ENCODE peak calls at places on chromosomes 4 and X, in six cellular contexts. N, O, S, D, U and C are unnamed samples.

GRCh38 chr4:148017801-148018200 is 285.9 kb downstream of the ARHGAP10 start:
- DNase-seq in N (no peak), S (no peak), D (no peak), O (no peak), U (peak), C (no peak)

GRCh38 chr4:153060191-153060590 is 124.1 kb downstream of the FHDC1 start:
- DNase-seq in S (no peak), N (no peak), D (no peak), O (no peak), U (no peak), C (no peak)

GRCh38 chr4:5921578-5921977 is 28.7 kb upstream of the CRMP1 start:
- DNase-seq in S (no peak), D (no peak), O (no peak), U (no peak), N (no peak), C (no peak)

GRCh38 chr4:106395582-106395981 is 27.0 kb upstream of the GIMD1 start:
- DNase-seq in O (no peak), D (no peak), N (no peak), U (no peak), S (no peak), C (no peak)

GRCh38 chrX:19702856-19703255 is 184.5 kb downstream of the SH3KBP1 start:
- DNase-seq in S (no peak), N (no peak), U (no peak), O (no peak), D (no peak), C (no peak)

GRCh38 chr4:69858683-69859082 is 1.3 kb downstream of the SULT1E1 start:
- DNase-seq in U (no peak), S (no peak), N (no peak), O (no peak), D (no peak), C (no peak)

GRCh38 chrX:102995316-102995715 is 58.2 kb downstream of the RAB40AL start:
- DNase-seq in U (no peak), D (no peak), O (no peak), S (peak), N (peak), C (no peak)

GRCh38 chr4:2194556-2194955 is 47.4 kb downstream of the HAUS3 start:
- DNase-seq in N (no peak), U (no peak), S (no peak), D (no peak), O (no peak), C (no peak)

GRCh38 chrX:42943051-42943450 is 165.1 kb upstream of the PPP1R2C start:
- DNase-seq in D (no peak), N (no peak), U (no peak), S (no peak), O (no peak), C (no peak)

GRCh38 chrX:108642273-108642628 is 94.1 kb downstream of the IRS4 start:
- DNase-seq in D (no peak), N (no peak), O (no peak), S (no peak), U (peak), C (no peak)

GRCh38 chr4:103207673-103208072 is 9.5 kb upstream of the CENPE start:
- DNase-seq in S (no peak), O (no peak), D (no peak), U (no peak), N (peak), C (no peak)

GRCh38 chrX:110944323-110944761 is 148.7 kb upstream of the CHRDL1 start:
- DNase-seq in D (no peak), U (no peak), S (peak), O (no peak), N (no peak), C (peak)

GRCh38 chr4:5366421-5366820 is 315.1 kb downstream of the STK32B start:
- DNase-seq in S (peak), D (peak), O (no peak), U (no peak), N (peak), C (peak)

GRCh38 chr4:143531368-143531767 is 17.9 kb downstream of the SMARCA5 start:
- DNase-seq in U (no peak), S (peak), D (no peak), N (peak), O (no peak), C (no peak)

GRCh38 chrX:130171446-130172126 is at the start of gene RAB33A:
- DNase-seq in N (peak), O (peak), S (peak), D (no peak), U (peak), C (no peak)

GRCh38 chrX:134484039-134484438 is 24.1 kb downstream of the HPRT1 start:
- DNase-seq in N (peak), S (peak), O (no peak), U (no peak), D (no peak), C (no peak)

GRCh38 chr4:142485452-142485851 is 360.6 kb downstream of the INPP4B start:
- DNase-seq in N (no peak), S (no peak), U (no peak), O (no peak), D (no peak), C (no peak)

GRCh38 chr4:153905231-153905630 is 116.3 kb upstream of the SFRP2 start:
- DNase-seq in U (peak), O (no peak), S (no peak), D (no peak), N (no peak), C (no peak)

GRCh38 chr4:53688186-53688790 is 97.0 kb upstream of the LNX1 start:
- DNase-seq in O (no peak), N (peak), S (peak), U (no peak), D (peak), C (peak)

GRCh38 chr4:85166318-85166717 is 199.8 kb upstream of the WDFY3 start:
- DNase-seq in S (no peak), U (no peak), O (no peak), D (no peak), N (no peak), C (no peak)

GRCh38 chr4:124650614-124651013 is 61.9 kb downstream of the ANKRD50 start:
- DNase-seq in U (peak), D (no peak), N (no peak), O (no peak), S (no peak), C (no peak)

GRCh38 chr4:102447413-102447812 is 53.7 kb upstream of the NFKB1 start:
- DNase-seq in D (no peak), N (no peak), O (no peak), U (no peak), S (no peak), C (no peak)

GRCh38 chr4:76388160-76388908 is 32.6 kb downstream of the CCDC158 start:
- DNase-seq in N (peak), S (no peak), D (no peak), U (no peak), O (no peak), C (no peak)

GRCh38 chr4:182492456-182492855 is 249.3 kb downstream of the TENM3 start:
- DNase-seq in D (peak), O (no peak), N (peak), U (no peak), S (peak), C (no peak)